ENCODE peak calls at places on chromosome 22, in five cellular contexts. H, J, B, N and K are unnamed samples.

GRCh38 chr22:38267086-38267485 is 5.7 kb downstream of the TMEM184B start:
- DNase-seq in J (no peak), H (peak; percentile 24), N (no peak), B (peak; percentile 58), K (no peak)

GRCh38 chr22:27988704-27989103 is 69.6 kb upstream of the PITPNB start:
- DNase-seq in B (no peak), J (no peak), N (no peak), H (no peak), K (no peak)

GRCh38 chr22:47194476-47195155 is 432.2 kb downstream of the TBC1D22A start:
- DNase-seq in H (no peak), J (no peak), B (no peak), N (no peak), K (no peak)

GRCh38 chr22:19014886-19015285 is 78.8 kb upstream of the PRODH start:
- DNase-seq in J (no peak), N (no peak), B (no peak), H (no peak), K (no peak)

GRCh38 chr22:22085702-22086500 is 103.3 kb upstream of the TOP3B start:
- DNase-seq in H (no peak), N (no peak), J (no peak), B (no peak), K (no peak)

GRCh38 chr22:36510966-36511881 is 4.4 kb upstream of the FOXRED2 start:
- DNase-seq in H (peak; percentile 42), B (no peak), N (no peak), J (no peak), K (peak; percentile 14)

GRCh38 chr22:31451709-31452571 is 37.7 kb downstream of the EIF4ENIF1 start:
- DNase-seq in N (no peak), B (no peak), H (no peak), J (no peak), K (no peak)

GRCh38 chr22:42990131-42990838 is 24.7 kb downstream of the PACSIN2 start:
- DNase-seq in H (no peak), B (no peak), J (no peak), N (no peak), K (no peak)

GRCh38 chr22:39316440-39317083 is 2.9 kb downstream of the RPL3 start:
- DNase-seq in H (peak; percentile 78), B (peak; percentile 74), J (peak; percentile 12), N (peak; percentile 6), K (peak; percentile 33)

GRCh38 chr22:37433786-37434185 is 6.5 kb upstream of the ELFN2 start:
- DNase-seq in B (no peak), N (no peak), H (no peak), J (no peak), K (no peak)

GRCh38 chr22:45059296-45059695 is 49.5 kb upstream of the PHF21B start:
- DNase-seq in N (no peak), B (no peak), J (no peak), H (no peak), K (no peak)

GRCh38 chr22:17742528-17742902 is 31.8 kb downstream of the BID start:
- DNase-seq in J (peak; percentile 68), B (peak; percentile 60), N (peak; percentile 0), H (peak; percentile 70), K (peak; percentile 36)

GRCh38 chr22:38172489-38173155 is 9.0 kb downstream of the PLA2G6 start:
- DNase-seq in H (peak; percentile 54), J (peak; percentile 45), B (peak; percentile 71), N (no peak), K (peak; percentile 9)

GRCh38 chr22:27752771-27753170 is 48.8 kb downstream of the MN1 start:
- DNase-seq in J (no peak), H (no peak), B (no peak), N (no peak), K (no peak)

GRCh38 chr22:27212617-27213177 is 555.3 kb downstream of the MIAT start:
- DNase-seq in B (no peak), H (no peak), J (no peak), N (no peak), K (peak; percentile 50)

GRCh38 chr22:17552737-17553136 is 10.6 kb upstream of the SLC25A18 start:
- DNase-seq in N (no peak), B (no peak), H (no peak), J (no peak), K (no peak)

GRCh38 chr22:33519140-33519973 is 400.9 kb downstream of the LARGE1 start:
- DNase-seq in H (no peak), N (peak; percentile 10), J (peak; percentile 40), B (no peak), K (peak; percentile 61)

GRCh38 chr22:49211176-49211575 is 616.5 kb downstream of the BRD1 start:
- DNase-seq in N (no peak), H (no peak), J (no peak), B (no peak), K (no peak)

GRCh38 chr22:30694171-30694637 is 470 bp upstream of the OSBP2 start:
- DNase-seq in H (peak; percentile 58), N (peak; percentile 56), B (peak; percentile 30), J (peak; percentile 62), K (peak; percentile 52)

GRCh38 chr22:39727541-39727940 is 157.0 kb downstream of the CACNA1I start:
- DNase-seq in J (no peak), H (no peak), B (no peak), N (no peak), K (no peak)